ENCODE peak calls at places on chromosomes 7 and 10, in eight cellular contexts. H is uterus, U is right lobe of liver, G is GM12891, P is spleen, I is A549, T is H1, L is stomach. Q is an unnamed sample.

GRCh38 chr10:73931767-73932624 is 21.1 kb downstream of the PLAU start:
- DNase-seq in H (no peak), U (no peak), G (no peak), P (no peak), I (peak), T (peak), L (peak), Q (no peak)

GRCh38 chr7:135918134-135918533 is 59.0 kb downstream of the MTPN start:
- DNase-seq in H (no peak), U (no peak), G (no peak), P (no peak), I (no peak), T (no peak), L (no peak), Q (no peak)

GRCh38 chr10:14822879-14823755 is 14.7 kb downstream of the CDNF start:
- DNase-seq in H (peak), U (no peak), G (peak), P (no peak), I (peak), T (no peak), L (peak), Q (no peak)

GRCh38 chr10:2935647-2936386 is 131.5 kb upstream of the PFKP start:
- DNase-seq in H (no peak), U (no peak), G (no peak), P (no peak), I (no peak), T (no peak), L (no peak), Q (no peak)

GRCh38 chr7:109092268-109092667 is 522.6 kb downstream of the DNAJB9 start:
- DNase-seq in H (no peak), U (no peak), G (no peak), P (no peak), I (no peak), T (no peak), L (no peak), Q (no peak)

GRCh38 chr7:132410385-132410784 is 165.9 kb downstream of the PLXNA4 start:
- DNase-seq in H (peak), U (no peak), G (no peak), P (no peak), I (no peak), T (no peak), L (no peak), Q (no peak)

GRCh38 chr10:1120761-1121160 is 64.6 kb downstream of the WDR37 start:
- DNase-seq in H (peak), U (no peak), G (no peak), P (no peak), I (no peak), T (no peak), L (no peak), Q (no peak)

GRCh38 chr7:51162724-51163329 is 153.8 kb downstream of the COBL start:
- DNase-seq in H (peak), U (no peak), G (no peak), P (no peak), I (peak), T (peak), L (peak), Q (no peak)

GRCh38 chr7:3439333-3440030 is 138.4 kb downstream of the SDK1 start:
- DNase-seq in H (no peak), U (no peak), G (no peak), P (no peak), I (peak), T (no peak), L (no peak), Q (no peak)

GRCh38 chr10:126895214-126895781 is 9.9 kb upstream of the DOCK1 start:
- DNase-seq in H (no peak), U (no peak), G (no peak), P (peak), I (no peak), T (no peak), L (peak), Q (no peak)

GRCh38 chr7:147245274-147245673 is 1128.7 kb downstream of the CNTNAP2 start:
- DNase-seq in H (no peak), U (no peak), G (peak), P (no peak), I (peak), T (peak), L (peak), Q (no peak)

GRCh38 chr10:15182541-15183207 is 14.2 kb upstream of the NMT2 start:
- DNase-seq in H (no peak), U (no peak), G (no peak), P (no peak), I (no peak), T (no peak), L (no peak), Q (no peak)

GRCh38 chr10:88986549-88987242 is 3.9 kb upstream of the FAS start:
- DNase-seq in H (no peak), U (no peak), G (no peak), P (no peak), I (peak), T (no peak), L (peak), Q (no peak)

GRCh38 chr10:24784061-24784460 is 60.4 kb upstream of the ARHGAP21 start:
- DNase-seq in H (no peak), U (no peak), G (no peak), P (no peak), I (no peak), T (no peak), L (no peak), Q (no peak)

GRCh38 chr10:113030453-113030852 is 80.4 kb downstream of the TCF7L2 start:
- DNase-seq in H (no peak), U (no peak), G (no peak), P (no peak), I (no peak), T (no peak), L (no peak), Q (no peak)

GRCh38 chr10:53601260-53601875 is 828.8 kb upstream of the MBL2 start:
- DNase-seq in H (no peak), U (no peak), G (no peak), P (no peak), I (peak), T (no peak), L (no peak), Q (no peak)

GRCh38 chr7:50677279-50677996 is 105.3 kb downstream of the GRB10 start:
- DNase-seq in H (no peak), U (no peak), G (no peak), P (no peak), I (no peak), T (no peak), L (no peak), Q (no peak)

GRCh38 chr7:81025360-81025759 is 106.5 kb upstream of the SEMA3C start:
- DNase-seq in H (no peak), U (no peak), G (no peak), P (no peak), I (no peak), T (no peak), L (no peak), Q (no peak)

GRCh38 chr10:96460316-96460715 is 53.4 kb downstream of the TLL2 start:
- DNase-seq in H (no peak), U (no peak), G (no peak), P (no peak), I (no peak), T (no peak), L (no peak), Q (no peak)

GRCh38 chr7:157752832-157753291 is 416.1 kb downstream of the DNAJB6 start:
- DNase-seq in H (no peak), U (no peak), G (no peak), P (no peak), I (no peak), T (no peak), L (no peak), Q (no peak)

GRCh38 chr7:100007887-100008286 is 7.5 kb upstream of the ZKSCAN1 start:
- DNase-seq in H (no peak), U (no peak), G (no peak), P (peak), I (no peak), T (no peak), L (no peak), Q (no peak)

GRCh38 chr10:83606275-83606674 is 533.0 kb upstream of the GHITM start:
- DNase-seq in H (no peak), U (no peak), G (no peak), P (no peak), I (no peak), T (no peak), L (no peak), Q (no peak)

GRCh38 chr10:92829042-92829785 is 19.1 kb upstream of the EXOC6 start:
- DNase-seq in H (no peak), U (no peak), G (no peak), P (no peak), I (no peak), T (no peak), L (no peak), Q (no peak)

GRCh38 chr7:8371742-8372141 is 61.7 kb upstream of the NXPH1 start:
- DNase-seq in H (no peak), U (no peak), G (no peak), P (no peak), I (no peak), T (no peak), L (no peak), Q (no peak)

GRCh38 chr7:103949374-103949773 is 40.1 kb downstream of the RELN start:
- DNase-seq in H (no peak), U (no peak), G (no peak), P (no peak), I (no peak), T (no peak), L (no peak), Q (no peak)

GRCh38 chr10:77360121-77360520 is 277.5 kb downstream of the KCNMA1 start:
- DNase-seq in H (no peak), U (no peak), G (no peak), P (no peak), I (no peak), T (no peak), L (no peak), Q (no peak)

GRCh38 chr10:12735843-12736462 is 265.6 kb downstream of the CCDC3 start:
- DNase-seq in H (no peak), U (no peak), G (no peak), P (no peak), I (no peak), T (no peak), L (no peak), Q (no peak)

GRCh38 chr7:90239625-90240228 is 5.2 kb upstream of the CFAP69 start:
- DNase-seq in H (no peak), U (no peak), G (no peak), P (no peak), I (no peak), T (no peak), L (no peak), Q (no peak)

GRCh38 chr10:46229144-46229563 is 57.6 kb upstream of the ANTXRL start:
- DNase-seq in H (peak), U (no peak), G (no peak), P (peak), I (peak), T (no peak), L (peak), Q (no peak)

GRCh38 chr10:3579845-3580244 is 205.2 kb downstream of the KLF6 start:
- DNase-seq in H (no peak), U (no peak), G (no peak), P (no peak), I (no peak), T (no peak), L (no peak), Q (no peak)

GRCh38 chr7:113945018-113945938 is 26.5 kb upstream of the PPP1R3A start:
- DNase-seq in H (no peak), U (no peak), G (no peak), P (peak), I (no peak), T (no peak), L (no peak), Q (no peak)

GRCh38 chr7:92667816-92668540 is 77.8 kb upstream of the FAM133B start:
- DNase-seq in H (no peak), U (no peak), G (no peak), P (no peak), I (no peak), T (no peak), L (no peak), Q (no peak)

GRCh38 chr10:8721641-8722040 is 667.2 kb downstream of the GATA3 start:
- DNase-seq in H (no peak), U (no peak), G (no peak), P (no peak), I (no peak), T (no peak), L (no peak), Q (no peak)

GRCh38 chr7:4234498-4234855 is 447.6 kb upstream of the FOXK1 start:
- DNase-seq in H (no peak), U (peak), G (no peak), P (no peak), I (no peak), T (no peak), L (no peak), Q (no peak)

DNA sequence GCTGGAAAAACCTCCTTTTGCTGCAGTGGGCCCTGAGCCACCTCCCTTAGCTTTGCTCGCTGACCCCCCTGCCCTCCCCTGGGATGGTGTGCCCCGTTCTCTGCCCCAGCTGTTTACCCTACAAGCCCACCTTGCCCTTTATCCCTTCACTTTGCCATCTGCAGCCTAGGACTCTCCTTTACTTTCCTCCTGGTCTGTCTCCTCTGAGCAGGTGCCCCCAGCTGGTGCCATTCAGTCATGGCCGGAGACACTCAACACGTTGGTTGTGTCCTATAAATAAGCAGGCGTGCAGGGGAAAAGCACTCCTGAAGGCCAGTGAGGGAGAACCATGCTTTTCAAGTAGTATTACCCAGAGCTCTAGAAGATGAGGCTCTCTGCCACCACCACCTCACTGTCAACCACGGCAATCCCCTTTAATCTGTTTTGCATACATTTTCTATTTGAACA is 6.1 kb downstream of the RASSF4 start:
- DNase-seq in H (no peak), U (no peak), G (no peak), P (peak), I (no peak), T (no peak), L (no peak), Q (no peak)
- TF ChIP-seq POLR2A in H (no peak), U (no peak), G (no peak), P (no peak), I (no peak), T (no peak), L (no peak), Q (no peak)

GRCh38 chr7:95304990-95305389 is 19.3 kb downstream of the PON1 start:
- DNase-seq in H (no peak), U (no peak), G (no peak), P (no peak), I (no peak), T (no peak), L (no peak), Q (no peak)
- TF ChIP-seq POLR2A in H (no peak), U (no peak), G (no peak), P (no peak), I (no peak), T (no peak), L (no peak), Q (no peak)

DNA sequence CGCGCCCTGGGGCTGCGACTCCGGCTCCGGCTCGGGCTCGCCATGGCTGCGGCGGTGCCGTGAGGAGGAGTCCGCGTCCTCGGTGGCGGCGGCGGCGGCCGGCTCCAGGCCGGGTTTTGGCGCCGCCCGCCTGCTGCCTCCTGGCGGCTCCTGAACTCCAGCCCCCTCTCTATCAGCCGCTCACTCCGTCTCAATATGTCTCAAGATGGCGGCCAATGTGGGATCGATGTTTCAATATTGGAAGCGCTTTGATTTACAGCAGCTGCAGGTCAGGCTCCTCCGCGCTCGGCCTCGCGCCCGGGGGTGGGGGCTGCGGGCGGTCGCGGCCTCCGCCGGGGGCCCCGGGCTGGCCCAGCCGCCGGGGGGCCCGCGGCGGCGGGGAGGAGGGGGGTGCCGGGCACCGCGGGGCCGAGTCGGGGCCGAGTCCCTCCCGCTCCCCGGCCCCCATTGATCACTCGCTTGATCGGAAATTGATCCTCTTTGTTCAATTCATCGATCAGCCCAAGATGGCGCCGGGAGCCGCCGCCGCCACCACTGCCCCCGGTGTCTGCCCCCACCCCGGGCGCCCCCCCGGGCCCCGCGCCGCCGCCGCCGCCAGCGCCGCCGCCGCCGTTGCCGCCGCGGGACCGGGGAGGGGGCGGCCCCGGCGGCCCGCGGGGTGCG is 1.5 kb upstream of the CUX1 start:
- DNase-seq in H (peak), U (peak), G (peak), P (peak), I (peak), T (peak), L (peak), Q (peak)
- TF ChIP-seq POLR2A in H (peak), U (peak), G (no peak), P (no peak), I (peak), T (no peak), L (no peak), Q (no peak)

GRCh38 chr10:101779544-101780186 is 3.6 kb downstream of the NPM3 start:
- DNase-seq in H (peak), U (peak), G (peak), P (peak), I (peak), T (no peak), L (peak), Q (peak)

GRCh38 chr10:101778151-101778780 is 2.4 kb upstream of the FGF8 start:
- DNase-seq in H (no peak), U (no peak), G (no peak), P (no peak), I (no peak), T (no peak), L (peak), Q (no peak)

GRCh38 chr10:101780187-101780817 is 2.9 kb downstream of the NPM3 start:
- DNase-seq in H (no peak), U (no peak), G (peak), P (no peak), I (no peak), T (no peak), L (no peak), Q (no peak)

GRCh38 chr10:101777857-101778145 is 1.9 kb upstream of the FGF8 start:
- DNase-seq in H (no peak), U (no peak), G (no peak), P (no peak), I (no peak), T (no peak), L (peak), Q (no peak)

DNA sequence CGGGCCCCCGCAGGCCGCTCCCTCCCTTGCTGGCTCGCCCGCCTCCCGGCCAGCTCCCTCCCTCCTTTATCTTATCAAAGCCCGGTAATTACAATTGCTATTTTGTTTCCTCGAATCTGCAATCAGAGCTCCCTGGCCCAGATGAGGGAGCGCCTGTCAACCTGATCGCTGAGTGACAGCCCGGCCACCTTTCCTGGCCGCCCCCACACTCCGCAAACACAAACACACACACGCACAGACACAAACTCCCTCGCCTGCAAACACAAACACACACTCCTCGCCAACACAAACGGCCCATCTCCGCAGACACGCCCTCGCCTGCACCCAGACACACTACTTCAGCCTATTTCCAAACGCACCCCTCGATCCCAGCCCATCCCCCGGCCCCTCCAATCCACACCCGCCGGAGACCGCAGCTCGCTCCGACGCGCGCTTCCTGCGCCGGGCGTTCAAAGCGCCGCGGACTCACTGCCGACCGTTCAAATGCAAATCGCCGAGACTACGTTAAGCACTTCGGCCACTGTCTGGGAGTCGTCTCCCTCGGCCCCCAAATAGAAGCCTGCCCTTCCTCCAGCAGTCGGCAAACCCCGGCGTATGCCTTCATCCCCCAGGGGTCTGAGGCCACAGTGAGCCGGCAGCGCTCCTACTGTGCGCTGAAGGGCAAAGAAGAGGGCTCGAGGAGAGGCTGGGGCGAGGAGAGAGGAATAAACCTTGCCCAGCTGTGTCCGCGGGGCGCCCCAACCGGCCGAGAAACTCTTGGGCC is 3.0 kb upstream of the FGF8 start:
- DNase-seq in H (no peak), U (no peak), G (no peak), P (peak), I (no peak), T (no peak), L (peak), Q (no peak)
- TF ChIP-seq POLR2A in H (no peak), U (no peak), G (no peak), P (no peak), I (no peak), T (no peak), L (no peak), Q (no peak)

GRCh38 chr10:100359030-100359432 is 12.0 kb downstream of the SCD start:
- DNase-seq in H (no peak), U (no peak), G (no peak), P (no peak), I (no peak), T (no peak), L (no peak), Q (no peak)
- TF ChIP-seq POLR2A in H (no peak), U (no peak), G (no peak), P (no peak), I (no peak), T (peak), L (no peak), Q (no peak)

GRCh38 chr7:39721919-39722597 is 98.7 kb downstream of the RALA start:
- DNase-seq in H (no peak), U (no peak), G (no peak), P (no peak), I (no peak), T (no peak), L (no peak), Q (no peak)
- TF ChIP-seq POLR2A in H (no peak), U (no peak), G (no peak), P (no peak), I (no peak), T (no peak), L (no peak), Q (no peak)

GRCh38 chr10:59847326-59847725 is 59.0 kb downstream of the CCDC6 start:
- DNase-seq in H (no peak), U (no peak), G (no peak), P (no peak), I (no peak), T (peak), L (no peak), Q (no peak)
- TF ChIP-seq POLR2A in H (no peak), U (no peak), G (no peak), P (no peak), I (no peak), T (peak), L (no peak), Q (no peak)

GRCh38 chr10:110200518-110200917 is 6.9 kb upstream of the MXI1 start:
- DNase-seq in H (no peak), U (no peak), G (no peak), P (no peak), I (no peak), T (no peak), L (no peak), Q (no peak)

GRCh38 chr10:110207805-110208613 is 604 bp downstream of the MXI1 start:
- DNase-seq in H (peak), U (peak), G (peak), P (peak), I (peak), T (no peak), L (peak), Q (no peak)

GRCh38 chr10:110205051-110205675 is 2.2 kb upstream of the MXI1 start:
- DNase-seq in H (no peak), U (no peak), G (no peak), P (no peak), I (no peak), T (no peak), L (no peak), Q (no peak)

GRCh38 chr10:110206988-110207804 is at the start of gene MXI1:
- DNase-seq in H (peak), U (peak), G (peak), P (peak), I (peak), T (no peak), L (peak), Q (peak)

GRCh38 chr10:110203500-110204455 is 3.6 kb upstream of the MXI1 start:
- DNase-seq in H (no peak), U (no peak), G (no peak), P (no peak), I (no peak), T (no peak), L (peak), Q (no peak)
- TF ChIP-seq POLR2A in H (no peak), U (no peak), G (no peak), P (no peak), I (no peak), T (no peak), L (no peak), Q (no peak)

GRCh38 chr7:27156508-27156898 is at the start of gene HOXA7:
- DNase-seq in H (peak), U (no peak), G (no peak), P (peak), I (peak), T (no peak), L (peak), Q (no peak)
- TF ChIP-seq POLR2A in H (no peak), U (no peak), G (no peak), P (no peak), I (no peak), T (no peak), L (no peak), Q (no peak)